ENCODE peak calls at places on chromosomes 6 and 20, in six cellular contexts. H is breast epithelium; P is HL-60; A is CD8-positive, alpha-beta T cell; F is GM13977; I is foreskin fibroblast. U is an unnamed sample.

GRCh38 chr6:155325700-155326516 is 11.6 kb upstream of the TFB1M start:
- DNase-seq in H (no peak), P (no peak), A (no peak), F (no peak), I (no peak), U (no peak)

GRCh38 chr20:20552076-20552475 is 160.4 kb downstream of the RALGAPA2 start:
- DNase-seq in H (no peak), P (no peak), A (no peak), F (no peak), I (no peak), U (no peak)

GRCh38 chr6:17031961-17032360 is 69.9 kb upstream of the STMND1 start:
- DNase-seq in H (no peak), P (no peak), A (no peak), F (no peak), I (no peak), U (no peak)

GRCh38 chr20:50256577-50256976 is 65.9 kb downstream of the CEBPB start:
- DNase-seq in H (no peak), P (no peak), A (no peak), F (no peak), I (no peak), U (no peak)

GRCh38 chr6:158926429-158926828 is 73.6 kb downstream of the RSPH3 start:
- DNase-seq in H (no peak), P (no peak), A (no peak), F (no peak), I (no peak), U (peak)

GRCh38 chr6:52361945-52362442 is at the start of gene PAQR8:
- DNase-seq in H (peak), P (peak), A (peak), F (peak), I (peak), U (peak)

GRCh38 chr20:35947489-35947888 is 6.8 kb downstream of the SCAND1 start:
- DNase-seq in H (no peak), P (peak), A (peak), F (peak), I (peak), U (peak)

GRCh38 chr6:1598886-1599285 is 10.8 kb upstream of the FOXC1 start:
- DNase-seq in H (no peak), P (no peak), A (no peak), F (no peak), I (no peak), U (no peak)

GRCh38 chr6:70108230-70108629 is 194.7 kb downstream of the COL9A1 start:
- DNase-seq in H (no peak), P (no peak), A (no peak), F (peak), I (peak), U (peak)

GRCh38 chr6:142737368-142738060 is 207.5 kb downstream of the HIVEP2 start:
- DNase-seq in H (no peak), P (peak), A (no peak), F (no peak), I (peak), U (no peak)

GRCh38 chr6:39217177-39217864 is 12.0 kb downstream of the KCNK5 start:
- DNase-seq in H (no peak), P (no peak), A (no peak), F (no peak), I (no peak), U (no peak)

GRCh38 chr20:56418385-56418861 is 6.4 kb downstream of the CASS4 start:
- DNase-seq in H (no peak), P (no peak), A (peak), F (no peak), I (peak), U (no peak)

GRCh38 chr20:10304474-10305046 is 85.9 kb downstream of the SNAP25 start:
- DNase-seq in H (no peak), P (no peak), A (no peak), F (no peak), I (peak), U (no peak)

GRCh38 chr20:49281059-49281912 is 3.4 kb upstream of the ZNFX1 start:
- DNase-seq in H (no peak), P (peak), A (no peak), F (no peak), I (peak), U (no peak)

GRCh38 chr20:49287555-49288249 is 9.8 kb upstream of the ZNFX1 start:
- DNase-seq in H (no peak), P (no peak), A (no peak), F (no peak), I (peak), U (peak)

GRCh38 chr20:5118220-5119142 is 1.3 kb downstream of the PCNA start:
- DNase-seq in H (no peak), P (no peak), A (no peak), F (no peak), I (no peak), U (no peak)

GRCh38 chr6:39202166-39202565 is 27.1 kb downstream of the KCNK5 start:
- DNase-seq in H (no peak), P (no peak), A (no peak), F (no peak), I (no peak), U (no peak)

GRCh38 chr6:86536121-86536520 is 401.2 kb upstream of the HTR1E start:
- DNase-seq in H (no peak), P (no peak), A (no peak), F (no peak), I (no peak), U (no peak)

GRCh38 chr6:39681566-39682250 is 43.5 kb downstream of the KIF6 start:
- DNase-seq in H (no peak), P (no peak), A (no peak), F (no peak), I (peak), U (no peak)

GRCh38 chr6:6686748-6687601 is 98.5 kb downstream of the LY86 start:
- DNase-seq in H (peak), P (peak), A (no peak), F (peak), I (peak), U (peak)

GRCh38 chr6:122184260-122184934 is 215.1 kb upstream of the HSF2 start:
- DNase-seq in H (no peak), P (no peak), A (no peak), F (no peak), I (peak), U (peak)

GRCh38 chr6:159204605-159205004 is 35.4 kb downstream of the FNDC1 start:
- DNase-seq in H (no peak), P (no peak), A (no peak), F (no peak), I (no peak), U (no peak)

GRCh38 chr6:157715766-157716171 is 107.3 kb upstream of the SNX9 start:
- DNase-seq in H (no peak), P (no peak), A (no peak), F (no peak), I (peak), U (peak)

GRCh38 chr20:53524589-53525311 is 68.9 kb downstream of the ZNF217 start:
- DNase-seq in H (no peak), P (no peak), A (no peak), F (no peak), I (no peak), U (no peak)

GRCh38 chr6:104625536-104625935 is 234.2 kb downstream of the HACE1 start:
- DNase-seq in H (no peak), P (no peak), A (no peak), F (no peak), I (peak), U (peak)

GRCh38 chr20:2314759-2315439 is 19.1 kb downstream of the TGM3 start:
- DNase-seq in H (no peak), P (peak), A (no peak), F (no peak), I (peak), U (peak)

GRCh38 chr20:18057106-18057993 is at the start of gene OVOL2:
- DNase-seq in H (peak), P (no peak), A (no peak), F (peak), I (peak), U (no peak)

GRCh38 chr6:29702519-29703103 is 20.6 kb upstream of the HLA-F start:
- DNase-seq in H (no peak), P (no peak), A (peak), F (peak), I (peak), U (no peak)

GRCh38 chr6:32637219-32637880 is at the start of gene HLA-DQA1:
- DNase-seq in H (no peak), P (no peak), A (peak), F (peak), I (no peak), U (no peak)

GRCh38 chr20:51695574-51696303 is 72.5 kb downstream of the ATP9A start:
- DNase-seq in H (no peak), P (peak), A (no peak), F (no peak), I (peak), U (peak)

GRCh38 chr6:3584611-3585010 is 127.8 kb upstream of the SLC22A23 start:
- DNase-seq in H (no peak), P (no peak), A (no peak), F (no peak), I (no peak), U (no peak)

GRCh38 chr6:144170044-144170443 is 19.7 kb downstream of the STX11 start:
- DNase-seq in H (no peak), P (no peak), A (no peak), F (no peak), I (no peak), U (no peak)

GRCh38 chr20:49297605-49298530 is 20.0 kb upstream of the ZNFX1 start:
- DNase-seq in H (no peak), P (peak), A (peak), F (no peak), I (no peak), U (no peak)

GRCh38 chr20:5041433-5041832 is 40.1 kb upstream of the SLC23A2 start:
- DNase-seq in H (no peak), P (no peak), A (no peak), F (no peak), I (peak), U (no peak)

GRCh38 chr6:170074907-170075306 is 216.0 kb downstream of the DLL1 start:
- DNase-seq in H (peak), P (no peak), A (no peak), F (no peak), I (no peak), U (no peak)

GRCh38 chr6:66930559-66931290 is 1223.7 kb upstream of the EYS start:
- DNase-seq in H (no peak), P (no peak), A (no peak), F (no peak), I (peak), U (no peak)

GRCh38 chr6:32293695-32294094 is 69.8 kb upstream of the NOTCH4 start:
- DNase-seq in H (no peak), P (no peak), A (no peak), F (no peak), I (no peak), U (no peak)

GRCh38 chr6:108946695-108947094 is 98.5 kb downstream of the ARMC2 start:
- DNase-seq in H (no peak), P (no peak), A (no peak), F (no peak), I (peak), U (peak)

GRCh38 chr20:60116128-60116909 is 158.1 kb downstream of the CDH26 start:
- DNase-seq in H (no peak), P (no peak), A (no peak), F (no peak), I (no peak), U (no peak)

GRCh38 chr6:43170452-43171283 is at the start of gene SRF:
- DNase-seq in H (peak), P (peak), A (peak), F (peak), I (peak), U (peak)
- TF ChIP-seq CTCF in H (no peak), P (no peak), A (no peak), F (no peak), I (no peak), U (no peak)

GRCh38 chr6:166999845-167000253 is 652 bp downstream of the CEP43 start:
- DNase-seq in H (no peak), P (peak), A (peak), F (no peak), I (peak), U (no peak)

GRCh38 chr6:166997348-166997747 is 1.8 kb upstream of the CEP43 start:
- DNase-seq in H (no peak), P (no peak), A (no peak), F (no peak), I (no peak), U (no peak)

GRCh38 chr6:166997768-166998255 is 1.4 kb upstream of the CEP43 start:
- DNase-seq in H (peak), P (peak), A (peak), F (peak), I (peak), U (peak)

GRCh38 chr6:166999145-166999844 is at the start of gene CEP43:
- DNase-seq in H (peak), P (peak), A (peak), F (peak), I (peak), U (peak)

GRCh38 chr6:166998256-166999144 is 697 bp upstream of the CEP43 start:
- DNase-seq in H (no peak), P (peak), A (peak), F (peak), I (no peak), U (no peak)
- TF ChIP-seq CTCF in H (no peak), P (no peak), A (no peak), F (no peak), I (no peak), U (no peak)

GRCh38 chr20:8661229-8662023 is 407.5 kb upstream of the PLCB4 start:
- DNase-seq in H (no peak), P (no peak), A (no peak), F (no peak), I (no peak), U (no peak)

GRCh38 chr20:8663424-8663823 is 405.5 kb upstream of the PLCB4 start:
- DNase-seq in H (no peak), P (no peak), A (no peak), F (no peak), I (no peak), U (no peak)

GRCh38 chr20:8662433-8662954 is 406.4 kb upstream of the PLCB4 start:
- DNase-seq in H (no peak), P (no peak), A (no peak), F (no peak), I (no peak), U (no peak)

GRCh38 chr20:8667306-8667705 is 401.6 kb upstream of the PLCB4 start:
- DNase-seq in H (no peak), P (no peak), A (no peak), F (no peak), I (no peak), U (no peak)

DNA sequence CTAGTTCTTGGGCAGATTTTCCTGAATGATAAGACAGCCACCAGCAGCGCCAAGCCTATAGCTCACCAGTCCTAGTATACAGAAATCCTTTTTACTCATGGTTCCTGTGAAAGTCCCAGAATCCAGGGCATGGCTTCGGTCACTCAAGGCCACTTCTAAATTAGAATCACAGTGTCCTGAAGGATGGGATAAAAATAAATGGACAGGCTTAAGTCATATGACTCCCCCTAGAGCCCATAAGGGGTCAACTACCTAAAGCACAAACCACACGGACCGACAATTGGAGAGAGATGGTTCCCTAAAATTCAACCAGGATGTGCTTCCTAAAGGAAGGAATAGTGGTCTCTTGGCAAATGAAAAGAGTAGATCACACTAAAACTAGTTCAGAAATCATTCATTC is 404.1 kb upstream of the PLCB4 start:
- DNase-seq in H (no peak), P (no peak), A (no peak), F (no peak), I (no peak), U (no peak)
- TF ChIP-seq CTCF in H (no peak), P (no peak), A (no peak), F (peak), I (no peak), U (peak)

GRCh38 chr6:118739976-118740771 is 88.8 kb upstream of the CEP85L start:
- DNase-seq in H (no peak), P (no peak), A (no peak), F (no peak), I (peak), U (peak)

GRCh38 chr6:118736351-118736750 is 85.0 kb upstream of the CEP85L start:
- DNase-seq in H (no peak), P (no peak), A (no peak), F (no peak), I (no peak), U (no peak)

DNA sequence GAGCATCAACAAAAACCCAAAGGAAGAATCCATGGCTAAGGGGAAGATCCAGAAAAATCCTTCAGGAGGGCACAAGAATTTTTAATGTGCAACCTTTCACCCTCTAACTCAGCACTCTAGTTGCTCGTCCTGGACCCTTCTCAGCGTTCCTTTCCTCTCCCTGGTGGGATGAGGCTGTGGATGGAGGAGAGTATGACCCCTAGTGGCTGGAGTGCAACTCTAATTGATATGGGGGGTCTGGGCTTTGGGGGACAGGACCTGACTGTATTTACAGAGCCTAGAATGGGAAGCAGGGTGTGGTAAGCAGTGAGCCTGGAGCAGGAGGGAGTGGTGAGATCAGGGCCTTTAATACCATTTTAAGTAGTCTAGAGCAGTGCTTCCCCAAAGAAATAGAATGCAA is 83.9 kb upstream of the CEP85L start:
- DNase-seq in H (no peak), P (no peak), A (no peak), F (peak), I (no peak), U (no peak)
- TF ChIP-seq CTCF in H (no peak), P (no peak), A (no peak), F (peak), I (peak), U (peak)

GRCh38 chr6:162416845-162417537 is 310.6 kb downstream of the PRKN start:
- DNase-seq in H (no peak), P (no peak), A (no peak), F (no peak), I (peak), U (no peak)
- TF ChIP-seq CTCF in H (no peak), P (no peak), A (no peak), F (no peak), I (no peak), U (no peak)